ENCODE peak calls at places on chromosomes 6 and 20, in five cellular contexts. F is sigmoid colon, J is transverse colon, Y is breast epithelium, R is endodermal cell. L is an unnamed sample. For H3K27me3 and H3K36me3, the result is how much of the 10 kb centered on the place peaks cover.

GRCh38 chr6:99148111-99148510 is 200.4 kb upstream of the FBXL4 start:
- DNase-seq in F (no peak), R (peak), J (no peak), Y (no peak), L (no peak)

GRCh38 chr6:11848852-11849731 is 70.5 kb upstream of the ADTRP start:
- DNase-seq in J (no peak), R (no peak), Y (no peak), F (no peak), L (no peak)

GRCh38 chr20:51496964-51497363 is 45.6 kb downstream of the NFATC2 start:
- DNase-seq in R (peak), J (no peak), Y (no peak), F (no peak), L (no peak)

GRCh38 chr6:163717106-163717764 is 302.7 kb downstream of the QKI start:
- DNase-seq in F (peak), R (no peak), J (no peak), Y (no peak), L (no peak)

GRCh38 chr6:150142304-150142656 is 564 bp upstream of the PPP1R14C start:
- DNase-seq in J (peak), F (no peak), R (no peak), Y (peak), L (no peak)

GRCh38 chr6:6494677-6495076 is 93.8 kb upstream of the LY86 start:
- DNase-seq in J (peak), Y (no peak), F (no peak), R (peak), L (no peak)

GRCh38 chr20:63082308-63082938 is 75.7 kb upstream of the BHLHE23 start:
- DNase-seq in J (no peak), R (peak), Y (no peak), F (peak), L (no peak)

GRCh38 chr20:15604406-15604805 is 968.8 kb downstream of the KIF16B start:
- DNase-seq in R (no peak), Y (no peak), J (no peak), F (no peak), L (no peak)

GRCh38 chr6:63882208-63882607 is 246.6 kb downstream of the PHF3 start:
- DNase-seq in F (no peak), J (no peak), R (peak), Y (no peak), L (no peak)

GRCh38 chr20:46081074-46081473 is 8.7 kb downstream of the NCOA5 start:
- DNase-seq in R (no peak), J (no peak), Y (no peak), F (no peak), L (no peak)

GRCh38 chr6:150417899-150418824 is 49.4 kb downstream of the IYD start:
- DNase-seq in R (no peak), Y (no peak), F (no peak), J (peak), L (no peak)

GRCh38 chr20:50283922-50284810 is 93.5 kb downstream of the CEBPB start:
- DNase-seq in R (no peak), F (peak), J (peak), Y (peak), L (peak)

GRCh38 chr6:36758516-36759176 is 61.0 kb downstream of the RAB44 start:
- DNase-seq in R (peak), Y (no peak), F (no peak), J (peak), L (no peak)

GRCh38 chr6:138098306-138098705 is 8.9 kb downstream of the PERP start:
- DNase-seq in R (no peak), J (no peak), F (no peak), Y (no peak), L (no peak)

GRCh38 chr20:58837717-58838116 is 13.0 kb downstream of the GNAS-AS1 start:
- DNase-seq in Y (no peak), F (no peak), R (no peak), J (no peak), L (no peak)

GRCh38 chr6:40755046-40755681 is 168.0 kb upstream of the LRFN2 start:
- DNase-seq in F (peak), J (no peak), R (peak), Y (no peak), L (no peak)

GRCh38 chr6:137798846-137799245 is 68.2 kb upstream of the TNFAIP3 start:
- DNase-seq in F (no peak), R (no peak), Y (no peak), J (no peak), L (no peak)

GRCh38 chr6:40809627-40810026 is 222.5 kb upstream of the LRFN2 start:
- DNase-seq in Y (no peak), R (peak), J (no peak), F (no peak), L (no peak)

GRCh38 chr6:133804263-133804662 is 84.7 kb upstream of the TCF21 start:
- DNase-seq in Y (no peak), F (peak), J (no peak), R (no peak), L (no peak)

GRCh38 chr6:125277838-125278237 is 23.9 kb downstream of the HDDC2 start:
- DNase-seq in J (no peak), F (no peak), R (no peak), Y (no peak), L (no peak)

GRCh38 chr6:139855741-139856206 is 481.3 kb upstream of the CITED2 start:
- DNase-seq in R (no peak), F (no peak), Y (no peak), J (no peak), L (no peak)

GRCh38 chr6:157381631-157382621 is 936 bp downstream of the ZDHHC14 start:
- DNase-seq in J (peak), R (peak), Y (peak), F (peak), L (peak)

GRCh38 chr6:138250513-138251247 is 32.4 kb upstream of the PBOV1 start:
- DNase-seq in J (no peak), Y (peak), R (no peak), F (no peak), L (no peak)

GRCh38 chr6:20118877-20119276 is 93.4 kb downstream of the MBOAT1 start:
- DNase-seq in F (no peak), R (no peak), J (no peak), Y (no peak), L (peak)

GRCh38 chr6:158870418-158870957 is 51.3 kb upstream of the EZR start:
- DNase-seq in R (no peak), Y (no peak), F (no peak), J (no peak), L (no peak)

GRCh38 chr20:24148372-24148771 is 159.8 kb upstream of the GGTLC1 start:
- DNase-seq in Y (no peak), J (peak), F (no peak), R (no peak), L (no peak)

GRCh38 chr6:122580731-122581130 is 29.5 kb upstream of the PKIB start:
- DNase-seq in R (no peak), J (no peak), F (no peak), Y (no peak), L (no peak)

GRCh38 chr6:35804996-35805736 is at the start of gene LHFPL5:
- DNase-seq in F (no peak), R (peak), J (peak), Y (no peak), L (no peak)

GRCh38 chr6:89434954-89435353 is 2.0 kb downstream of the ANKRD6 start:
- DNase-seq in F (no peak), J (no peak), Y (no peak), R (no peak), L (no peak)

GRCh38 chr6:89430563-89430962 is 2.4 kb upstream of the ANKRD6 start:
- DNase-seq in R (peak), J (no peak), F (no peak), Y (no peak), L (no peak)

GRCh38 chr6:89432875-89433636 is at the start of gene ANKRD6:
- DNase-seq in R (peak), J (peak), F (peak), Y (peak), L (peak)

GRCh38 chr6:89436226-89436625 is 3.3 kb downstream of the ANKRD6 start:
- DNase-seq in J (no peak), Y (no peak), R (no peak), F (no peak), L (no peak)

GRCh38 chr6:89433637-89434499 is 916 bp downstream of the ANKRD6 start:
- DNase-seq in R (peak), Y (peak), J (peak), F (no peak), L (no peak)
- H3K27me3 ChIP-seq in R (under half), Y (under half), J (under half), F (under half), L (under half)

GRCh38 chr6:28488916-28489365 is 26.7 kb downstream of the GPX6 start:
- DNase-seq in R (peak), J (no peak), F (no peak), Y (no peak), L (no peak)
- H3K4me3 ChIP-seq in R (peak), J (no peak), F (no peak), Y (peak), L (no peak)

GRCh38 chr20:34532320-34532719 is 16.1 kb downstream of the DYNLRB1 start:
- DNase-seq in Y (no peak), F (no peak), R (no peak), J (no peak), L (no peak)
- H3K36me3 ChIP-seq in Y (under half), F (under half), R (half or more), J (under half), L (half or more)

DNA sequence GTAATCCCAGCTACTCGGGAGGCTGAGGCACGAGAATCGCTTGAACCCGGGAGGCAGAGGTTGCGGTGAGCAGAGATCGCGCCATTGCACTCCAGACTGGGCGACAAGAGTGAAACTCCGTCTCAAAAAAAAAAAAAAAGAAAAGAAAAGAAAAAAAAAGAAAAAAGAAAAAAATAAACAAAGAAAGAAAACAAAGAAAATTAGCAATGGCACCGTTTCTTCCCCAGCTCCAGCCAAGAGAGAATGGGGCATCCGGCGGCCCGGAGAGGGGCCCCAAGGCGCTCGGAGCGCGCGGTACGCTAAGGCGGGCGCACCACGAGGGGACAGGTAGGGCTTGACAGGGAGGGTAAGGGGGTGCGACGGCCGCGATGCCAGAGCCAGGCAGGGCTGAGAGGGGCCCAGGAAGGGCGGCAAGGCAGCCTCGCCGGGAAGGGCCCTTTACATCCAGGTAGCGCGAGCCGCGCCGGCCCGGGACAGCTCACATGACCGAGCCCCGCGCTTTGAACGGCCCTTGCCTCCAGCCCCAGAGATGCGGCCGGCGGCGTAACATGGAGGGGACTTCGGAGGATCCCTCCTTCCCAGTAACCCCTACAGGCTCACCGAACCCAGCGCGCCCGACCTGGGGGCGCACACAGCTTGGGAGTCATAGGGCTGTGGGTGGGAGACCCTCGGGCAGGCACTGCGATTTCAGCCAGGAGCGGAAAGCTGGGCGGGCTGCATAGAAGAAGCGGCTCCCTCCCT is 1.4 kb downstream of the BMP7 start:
- DNase-seq in R (no peak), Y (no peak), F (no peak), J (no peak), L (no peak)
- H3K27me3 ChIP-seq in R (under half), Y (under half), F (half or more), J (half or more), L (half or more)

DNA sequence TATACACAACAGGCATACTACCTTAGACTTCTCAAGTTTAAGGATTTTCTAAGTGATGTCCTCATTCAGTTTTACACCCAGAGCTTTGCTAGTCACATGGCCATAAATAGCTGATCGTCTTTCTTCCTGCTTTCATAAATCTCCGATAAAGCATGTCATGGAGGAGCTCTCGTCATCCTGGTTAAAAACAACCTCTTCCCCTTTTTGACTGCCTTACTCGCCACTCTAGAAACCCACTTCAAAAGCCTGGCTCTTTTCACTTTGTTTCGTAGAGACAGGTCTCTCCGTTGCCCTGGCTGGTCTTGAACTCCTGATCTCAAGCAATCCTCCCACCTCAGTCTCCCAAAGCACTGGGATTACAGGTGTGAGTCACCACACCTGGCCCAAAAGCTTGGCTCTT is 67.0 kb upstream of the SMIM29 start:
- DNase-seq in Y (no peak), R (no peak), F (no peak), J (no peak), L (no peak)
- H3K4me3 ChIP-seq in Y (no peak), R (no peak), F (no peak), J (no peak), L (no peak)

DNA sequence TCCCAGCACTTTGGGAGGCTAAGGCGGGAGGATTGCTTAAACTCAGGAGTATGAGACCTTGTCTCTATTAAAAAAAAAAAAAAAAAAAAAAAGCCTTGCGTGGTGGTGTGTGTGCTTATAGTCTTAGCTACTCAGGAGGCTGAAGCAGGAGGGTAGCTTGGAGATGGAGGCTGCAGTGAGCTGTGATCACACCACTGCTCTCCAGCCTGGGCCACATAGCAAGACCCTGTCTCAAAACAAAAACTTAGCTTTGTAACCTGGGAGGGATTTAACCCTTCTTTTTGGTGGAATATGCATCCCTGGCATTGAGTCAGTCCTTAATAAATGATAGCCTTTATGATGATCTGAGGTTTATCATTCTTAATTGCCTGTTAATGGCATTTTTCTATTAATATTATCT is 12.8 kb downstream of the ASXL1 start:
- DNase-seq in Y (no peak), R (peak), J (no peak), F (no peak), L (no peak)
- H3K36me3 ChIP-seq in Y (under half), R (half or more), J (under half), F (under half), L (under half)

GRCh38 chr6:30875244-30876038 is 8.9 kb upstream of the DDR1 start:
- DNase-seq in R (peak), F (no peak), Y (no peak), J (no peak), L (no peak)
- H3K27me3 ChIP-seq in R (under half), F (under half), Y (under half), J (under half), L (under half)

DNA sequence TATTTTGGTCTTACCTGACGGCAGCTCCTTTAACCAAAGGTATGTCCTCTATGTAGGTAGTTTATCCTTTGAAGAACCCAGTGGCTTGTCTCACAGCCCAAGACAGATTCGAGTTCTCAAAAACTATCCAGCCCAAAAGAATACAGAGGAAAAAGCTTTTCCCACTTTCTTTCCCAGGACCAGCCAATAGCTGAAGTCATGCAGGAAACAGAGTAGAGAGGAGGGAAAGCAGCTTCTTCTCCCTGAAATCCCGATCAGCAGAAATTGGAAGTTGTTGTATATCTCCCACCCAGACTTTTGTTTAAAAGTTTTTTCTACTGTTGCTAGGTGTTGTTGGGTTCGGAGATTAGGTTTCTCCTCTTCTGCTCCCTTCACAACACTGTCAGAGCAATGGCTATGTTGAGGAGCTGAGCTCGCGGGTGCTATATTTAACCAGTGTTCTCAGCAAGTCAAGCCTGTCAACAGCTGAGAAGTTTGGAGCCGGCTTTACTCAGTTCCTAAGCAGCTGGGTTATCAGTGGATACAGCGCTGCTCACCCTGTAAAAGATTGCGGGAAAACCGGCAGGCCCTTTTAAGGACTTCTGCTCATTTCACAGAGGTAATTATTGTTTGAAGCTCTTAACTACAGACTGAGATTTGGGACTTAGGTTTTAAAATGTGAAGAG is at the start of gene FILIP1:
- DNase-seq in R (peak), F (peak), J (peak), Y (no peak), L (peak)
- H3K4me3 ChIP-seq in R (peak), F (peak), J (peak), Y (peak), L (peak)

GRCh38 chr20:60192351-60192750 is 234.1 kb downstream of the CDH26 start:
- DNase-seq in Y (no peak), J (no peak), R (no peak), F (no peak), L (no peak)

GRCh38 chr20:60191014-60191413 is 232.8 kb downstream of the CDH26 start:
- DNase-seq in Y (no peak), R (no peak), J (no peak), F (no peak), L (no peak)

DNA sequence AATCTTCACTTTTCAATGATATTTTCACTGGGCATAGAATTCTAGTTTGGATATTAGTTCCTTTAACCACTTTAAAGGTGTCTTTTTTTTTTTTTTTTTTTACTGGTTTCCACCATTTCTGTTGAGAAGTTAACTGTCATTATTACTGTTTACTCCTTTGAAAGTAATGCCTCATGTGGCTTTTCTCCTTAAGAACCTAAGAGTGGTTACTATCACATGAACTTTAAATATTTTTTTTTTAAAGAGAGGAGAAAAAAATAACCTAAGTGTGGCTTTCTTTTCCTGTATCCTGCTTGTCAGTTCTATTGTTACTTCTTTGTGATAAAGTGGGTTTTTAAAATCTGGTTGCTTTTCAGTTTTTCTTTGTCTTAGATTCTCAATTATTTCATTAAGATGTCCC is 229.5 kb downstream of the CDH26 start:
- DNase-seq in R (no peak), J (no peak), Y (no peak), F (no peak), L (no peak)
- H3K36me3 ChIP-seq in R (under half), J (under half), Y (under half), F (under half), L (under half)

L was measured in gastrocnemius medialis.